ENCODE peak calls at places on chromosome 20, in five cellular contexts. N is fibroblast of pulmonary artery; V is AG10803; A is CD4-positive, CD25-positive, alpha-beta regulatory T cell; O is astrocyte of the spinal cord. R is an unnamed sample.
A peak's percentile ranks its signal among the peaks of the same experiment; 100 is the strongest.

GRCh38 chr20:3652646-3653596 is 10.3 kb downstream of the GFRA4 start:
- DNase-seq in O (no peak), N (no peak), V (no peak), A (no peak), R (no peak)

GRCh38 chr20:1370548-1371110 is 22.2 kb downstream of the FKBP1A start:
- DNase-seq in A (no peak), O (no peak), N (peak; percentile 56), V (peak; percentile 78), R (peak; percentile 56)

GRCh38 chr20:52622086-52622485 is 350.1 kb upstream of the TSHZ2 start:
- DNase-seq in V (peak; percentile 48), O (no peak), A (no peak), N (peak; percentile 1), R (no peak)

GRCh38 chr20:5171074-5171789 is 44.4 kb downstream of the CDS2 start:
- DNase-seq in A (no peak), O (peak; percentile 35), V (no peak), N (no peak), R (no peak)

GRCh38 chr20:44222969-44223368 is 12.4 kb upstream of the OSER1 start:
- DNase-seq in O (no peak), N (no peak), A (no peak), V (no peak), R (no peak)

GRCh38 chr20:728022-728944 is 40.0 kb downstream of the SLC52A3 start:
- DNase-seq in A (no peak), N (peak; percentile 29), O (peak; percentile 2), V (no peak), R (peak; percentile 13)

GRCh38 chr20:15708984-15709598 is 864.2 kb downstream of the KIF16B start:
- DNase-seq in N (peak; percentile 21), O (no peak), V (no peak), A (no peak), R (peak; percentile 7)

GRCh38 chr20:23047001-23047737 is 2.3 kb downstream of the THBD start:
- DNase-seq in V (no peak), O (no peak), A (no peak), N (no peak), R (no peak)

GRCh38 chr20:53891306-53891894 is 179.0 kb downstream of the BCAS1 start:
- DNase-seq in A (no peak), O (no peak), V (peak; percentile 56), N (no peak), R (no peak)

GRCh38 chr20:61626412-61626811 is 374.4 kb downstream of the CDH4 start:
- DNase-seq in A (no peak), O (no peak), N (no peak), V (no peak), R (no peak)

GRCh38 chr20:9025643-9026042 is 43.2 kb upstream of the PLCB4 start:
- DNase-seq in A (no peak), N (peak; percentile 30), O (peak; percentile 75), V (peak; percentile 83), R (peak; percentile 33)

GRCh38 chr20:62577447-62577846 is 64.9 kb upstream of the SLCO4A1 start:
- DNase-seq in A (no peak), N (no peak), O (no peak), V (no peak), R (no peak)

GRCh38 chr20:56859751-56860366 is 230.8 kb downstream of the TFAP2C start:
- DNase-seq in A (no peak), N (peak; percentile 14), V (no peak), O (no peak), R (peak; percentile 59)

GRCh38 chr20:673606-674005 is 2.0 kb downstream of the SCRT2 start:
- DNase-seq in V (no peak), N (no peak), O (no peak), A (no peak), R (no peak)

GRCh38 chr20:17749979-17750721 is 50.4 kb downstream of the BANF2 start:
- DNase-seq in A (no peak), O (peak; percentile 26), N (peak; percentile 49), V (no peak), R (peak; percentile 59)

GRCh38 chr20:33262658-33263065 is 20.4 kb upstream of the BPIFB1 start:
- DNase-seq in N (peak; percentile 65), O (peak; percentile 37), A (no peak), V (peak; percentile 55), R (peak; percentile 54)

GRCh38 chr20:62880147-62880934 is 18.7 kb upstream of the TCFL5 start:
- DNase-seq in V (no peak), N (no peak), O (no peak), A (no peak), R (no peak)

GRCh38 chr20:20549267-20549612 is 163.2 kb downstream of the RALGAPA2 start:
- DNase-seq in N (no peak), O (no peak), V (no peak), A (no peak), R (no peak)

GRCh38 chr20:42686057-42686456 is 503.6 kb downstream of the PTPRT start:
- DNase-seq in N (no peak), A (no peak), V (no peak), O (no peak), R (no peak)

GRCh38 chr20:23257848-23258746 is 92.5 kb upstream of the NXT1 start:
- DNase-seq in A (no peak), N (peak; percentile 97), O (peak; percentile 89), V (peak; percentile 84), R (peak; percentile 86)

GRCh38 chr20:7665311-7665863 is 274.9 kb downstream of the HAO1 start:
- DNase-seq in O (peak; percentile 49), N (no peak), A (no peak), V (peak; percentile 60), R (no peak)

GRCh38 chr20:38833857-38834164 is 28.3 kb downstream of the PPP1R16B start:
- DNase-seq in O (no peak), N (no peak), V (no peak), A (peak; percentile 23), R (no peak)

GRCh38 chr20:63619086-63619485 is 7.8 kb downstream of the GMEB2 start:
- DNase-seq in O (no peak), N (no peak), V (no peak), A (no peak), R (no peak)

GRCh38 chr20:39993737-39994136 is 695.3 kb downstream of the MAFB start:
- DNase-seq in N (no peak), V (no peak), O (no peak), A (no peak), R (no peak)

DNA sequence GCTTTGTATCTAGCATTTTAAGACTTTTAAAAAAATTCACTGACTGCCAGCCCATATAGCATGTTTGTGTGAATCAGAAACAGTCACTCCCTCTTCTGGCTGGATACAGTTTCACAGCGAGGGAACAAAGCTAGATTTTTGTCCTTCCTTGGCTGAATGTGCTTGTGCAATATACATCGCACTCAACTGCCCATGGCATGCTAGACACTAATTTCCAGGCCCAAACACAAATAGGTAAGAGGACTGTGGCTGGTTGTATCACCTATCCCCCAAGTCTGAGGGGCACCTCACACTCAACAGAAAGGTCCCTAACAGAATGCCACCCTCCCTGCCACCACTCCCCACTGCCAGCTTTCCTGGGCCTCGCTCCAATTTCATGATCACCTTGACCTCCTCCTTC is 16.2 kb upstream of the BLCAP start:
- DNase-seq in A (no peak), O (no peak), N (peak; percentile 65), V (peak; percentile 50), R (peak; percentile 43)
- H3K4me3 ChIP-seq in A (no peak overlapping the region), O (no peak overlapping the region), N (no peak overlapping the region), V (no peak overlapping the region), R (no peak overlapping the region)

GRCh38 chr20:11918280-11918952 is 723 bp downstream of the BTBD3 start:
- DNase-seq in O (peak; percentile 7), A (no peak), V (no peak), N (peak; percentile 24), R (peak; percentile 28)
- H3K4me3 ChIP-seq in O (peak overlapping the region; percentile 19), A (no peak overlapping the region), V (peak overlapping the region; percentile 20), N (peak overlapping the region; percentile 47), R (peak overlapping the region; percentile 53)

DNA sequence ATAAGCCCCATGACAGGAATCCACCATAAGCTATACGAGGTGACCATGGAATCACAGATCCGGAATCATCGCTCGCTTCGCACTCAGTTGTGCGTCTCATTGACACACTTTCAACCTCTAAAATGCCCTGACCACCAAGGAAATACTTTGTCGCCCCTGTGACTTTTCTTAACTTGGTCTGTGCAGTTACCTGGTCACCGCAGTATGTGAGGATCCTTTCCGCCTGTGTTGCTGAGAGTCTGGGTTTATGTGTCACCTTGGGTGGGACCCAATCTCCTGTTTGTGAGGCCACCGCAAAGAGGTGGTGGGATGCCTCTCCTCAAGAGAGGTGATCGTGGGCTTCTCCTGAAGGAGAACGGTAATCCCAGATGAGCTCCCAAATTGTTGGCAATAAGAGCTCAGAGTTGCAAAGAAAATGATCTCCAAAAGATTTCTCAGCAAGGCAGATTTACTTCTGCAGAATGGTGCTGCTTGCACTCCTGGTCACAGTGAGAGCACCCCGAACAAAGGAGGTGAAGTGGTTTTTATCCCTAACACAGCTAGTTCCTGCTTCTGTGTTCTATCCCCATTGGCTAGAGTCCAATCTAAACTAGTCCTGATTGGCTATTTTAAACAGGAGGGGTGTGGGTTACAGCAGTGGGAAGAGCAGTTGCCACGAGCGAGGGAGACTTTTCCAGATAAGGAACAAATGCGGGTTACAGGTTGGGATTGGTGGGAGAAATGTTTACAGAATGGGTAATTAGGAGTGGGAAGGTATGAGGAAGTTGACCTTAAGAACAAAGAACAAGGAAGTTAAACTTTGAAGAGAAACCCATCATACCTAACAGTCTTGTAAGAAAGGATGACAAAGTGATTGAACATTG is 9.1 kb upstream of the ZNFX1 start:
- DNase-seq in N (no peak), O (no peak), V (no peak), A (no peak), R (no peak)
- H3K4me3 ChIP-seq in N (no peak overlapping the region), O (no peak overlapping the region), V (no peak overlapping the region), A (no peak overlapping the region), R (no peak overlapping the region)

GRCh38 chr20:25082498-25082873 is 545 bp upstream of the VSX1 start:
- DNase-seq in O (no peak), N (no peak), A (no peak), V (no peak), R (no peak)
- H3K4me3 ChIP-seq in O (no peak overlapping the region), N (no peak overlapping the region), A (no peak overlapping the region), V (no peak overlapping the region), R (no peak overlapping the region)

GRCh38 chr20:35735828-35736470 is 6.1 kb downstream of the RBM39 start:
- DNase-seq in O (no peak), V (peak; percentile 49), A (no peak), N (no peak), R (peak; percentile 52)

GRCh38 chr20:35734777-35735649 is 7.0 kb downstream of the RBM39 start:
- DNase-seq in N (no peak), O (no peak), V (no peak), A (no peak), R (no peak)

GRCh38 chr20:35732644-35732982 is 9.4 kb downstream of the RBM39 start:
- DNase-seq in O (no peak), N (no peak), V (no peak), A (no peak), R (no peak)

GRCh38 chr20:35731862-35732643 is 10.0 kb downstream of the RBM39 start:
- DNase-seq in O (no peak), A (no peak), N (no peak), V (no peak), R (no peak)

DNA sequence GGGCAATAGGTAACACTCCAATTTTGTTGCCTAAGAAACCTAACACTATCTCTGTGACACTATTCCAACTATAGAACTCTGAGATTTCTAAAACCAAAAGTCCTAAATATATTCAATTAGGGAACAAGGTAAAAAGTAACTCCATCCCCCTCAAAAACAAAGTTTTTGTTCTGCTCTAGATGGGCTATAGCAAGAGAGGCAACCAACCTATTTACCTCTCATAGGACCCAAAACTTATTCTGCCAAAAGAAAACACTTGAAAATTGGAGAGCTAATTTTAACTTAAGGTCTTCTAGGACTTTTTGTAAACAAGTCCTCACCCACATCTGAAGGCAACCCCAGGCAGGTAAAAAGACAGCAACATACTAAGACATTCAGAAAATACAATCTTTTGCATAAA is 7.7 kb downstream of the RBM39 start:
- DNase-seq in O (no peak), V (no peak), N (no peak), A (no peak), R (no peak)
- H3K4me3 ChIP-seq in O (no peak overlapping the region), V (no peak overlapping the region), N (no peak overlapping the region), A (peak overlapping the region; percentile 61), R (no peak overlapping the region)

R was measured in fibroblast of villous mesenchyme.